ENCODE peak calls at places on chromosomes 5 and 9, in seven cellular contexts. D is lower lobe of right lung, R is tibial artery, N is PC-9, G is AG09309, V is cardiac fibroblast, Z is Karpas-422. M is an unnamed sample.

GRCh38 chr9:99178912-99179872 is 42.5 kb downstream of the ALG2 start:
- DNase-seq in D (no peak), R (no peak), N (no peak), G (no peak), V (no peak), Z (no peak), M (no peak)

GRCh38 chr9:69919461-69920061 is 98.9 kb downstream of the CFAP95 start:
- DNase-seq in D (no peak), R (no peak), N (peak; percentile 54), G (peak; percentile 40), V (peak; percentile 82), Z (peak; percentile 78), M (no peak)

GRCh38 chr5:2174572-2174971 is 291.8 kb upstream of the IRX4 start:
- DNase-seq in D (no peak), R (no peak), N (no peak), G (no peak), V (no peak), Z (no peak), M (no peak)

GRCh38 chr9:4229252-4229651 is 70.6 kb downstream of the GLIS3 start:
- DNase-seq in D (no peak), R (no peak), N (no peak), G (no peak), V (no peak), Z (no peak), M (no peak)

GRCh38 chr5:606526-607399 is 5.4 kb upstream of the CEP72 start:
- DNase-seq in D (no peak), R (no peak), N (no peak), G (no peak), V (no peak), Z (no peak), M (no peak)

GRCh38 chr9:108002296-108003056 is 512.9 kb upstream of the KLF4 start:
- DNase-seq in D (no peak), R (peak; percentile 46), N (no peak), G (no peak), V (peak; percentile 34), Z (no peak), M (no peak)

GRCh38 chr5:57993866-57994265 is 466.0 kb downstream of the PLK2 start:
- DNase-seq in D (no peak), R (no peak), N (no peak), G (no peak), V (no peak), Z (no peak), M (no peak)

GRCh38 chr9:103242025-103242424 is 246.9 kb downstream of the CYLC2 start:
- DNase-seq in D (no peak), R (no peak), N (no peak), G (no peak), V (peak; percentile 7), Z (no peak), M (no peak)

GRCh38 chr9:5900622-5901021 is 9.9 kb downstream of the MLANA start:
- DNase-seq in D (no peak), R (no peak), N (no peak), G (no peak), V (no peak), Z (no peak), M (no peak)

GRCh38 chr9:91711755-91712591 is 238.1 kb downstream of the ROR2 start:
- DNase-seq in D (peak; percentile 50), R (no peak), N (no peak), G (no peak), V (no peak), Z (peak; percentile 52), M (peak; percentile 73)

GRCh38 chr9:121945281-121945680 is 147.8 kb downstream of the TTLL11 start:
- DNase-seq in D (no peak), R (no peak), N (no peak), G (no peak), V (no peak), Z (no peak), M (no peak)

GRCh38 chr9:129490583-129491485 is 130.1 kb downstream of the C9orf50 start:
- DNase-seq in D (no peak), R (peak; percentile 52), N (no peak), G (no peak), V (no peak), Z (no peak), M (no peak)

GRCh38 chr9:123359546-123359945 is 3.5 kb downstream of the CRB2 start:
- DNase-seq in D (no peak), R (no peak), N (no peak), G (no peak), V (no peak), Z (no peak), M (no peak)
- H3K4me3 ChIP-seq in D (no peak overlapping the region), R (no peak overlapping the region), N (no peak overlapping the region), G (no peak overlapping the region), V (no peak overlapping the region), Z (no peak overlapping the region), M (no peak overlapping the region)

GRCh38 chr5:111299831-111300432 is 75.7 kb downstream of the CAMK4 start:
- DNase-seq in D (no peak), R (no peak), N (no peak), G (no peak), V (no peak), Z (no peak), M (no peak)
- H3K4me3 ChIP-seq in D (no peak overlapping the region), R (no peak overlapping the region), N (no peak overlapping the region), G (no peak overlapping the region), V (no peak overlapping the region), Z (no peak overlapping the region), M (no peak overlapping the region)

GRCh38 chr9:83977196-83977595 is 2.8 kb downstream of the HNRNPK start:
- DNase-seq in D (no peak), R (no peak), N (no peak), G (no peak), V (no peak), Z (no peak), M (no peak)
- H3K4me3 ChIP-seq in D (peak overlapping the region; percentile 92), R (peak overlapping the region; percentile 90), N (peak overlapping the region; percentile 98), G (peak overlapping the region; percentile 6), V (no peak overlapping the region), Z (no peak overlapping the region), M (peak overlapping the region; percentile 29)

GRCh38 chr9:88777498-88778312 is 213.6 kb upstream of the S1PR3 start:
- DNase-seq in D (no peak), R (no peak), N (no peak), G (no peak), V (peak; percentile 94), Z (peak; percentile 49), M (peak; percentile 14)
- H3K4me3 ChIP-seq in D (no peak overlapping the region), R (no peak overlapping the region), N (no peak overlapping the region), G (no peak overlapping the region), V (no peak overlapping the region), Z (no peak overlapping the region), M (no peak overlapping the region)